ENCODE peak calls at places on chromosome 5, in five cellular contexts. U, Q, A, X and S are unnamed samples.

GRCh38 chr5:78467744-78468357 is 107.4 kb downstream of the SCAMP1 start:
- DNase-seq in Q (no peak), U (peak; percentile 79), A (no peak), X (no peak), S (peak; percentile 44)

GRCh38 chr5:153043876-153044275 is 446.6 kb upstream of the GRIA1 start:
- DNase-seq in A (no peak), Q (no peak), X (no peak), U (no peak), S (no peak)

GRCh38 chr5:74034738-74035137 is 408.7 kb downstream of the ARHGEF28 start:
- DNase-seq in A (no peak), X (no peak), U (peak; percentile 59), Q (no peak), S (no peak)

GRCh38 chr5:131466171-131466766 is 168.8 kb downstream of the RAPGEF6 start:
- DNase-seq in X (no peak), U (peak; percentile 76), Q (no peak), A (no peak), S (no peak)

GRCh38 chr5:133371371-133372155 is 240.8 kb downstream of the FSTL4 start:
- DNase-seq in X (peak; percentile 9), U (no peak), A (no peak), Q (no peak), S (no peak)

GRCh38 chr5:75568202-75568601 is 43.1 kb upstream of the ANKDD1B start:
- DNase-seq in X (no peak), U (no peak), A (no peak), Q (no peak), S (no peak)

GRCh38 chr5:98099448-98100105 is 673.9 kb upstream of the RGMB start:
- DNase-seq in U (no peak), A (no peak), X (no peak), Q (no peak), S (peak; percentile 5)

GRCh38 chr5:9766581-9766980 is 136.4 kb upstream of the TAS2R1 start:
- DNase-seq in X (no peak), A (no peak), Q (no peak), U (peak; percentile 28), S (no peak)

GRCh38 chr5:143056792-143057579 is 286.8 kb downstream of the ARHGAP26 start:
- DNase-seq in Q (no peak), X (no peak), U (no peak), A (no peak), S (no peak)

GRCh38 chr5:72328172-72328571 is 8.0 kb downstream of the PTCD2 start:
- DNase-seq in X (no peak), Q (no peak), U (peak; percentile 74), A (peak; percentile 51), S (no peak)

GRCh38 chr5:124467745-124468144 is 278.7 kb downstream of the ZNF608 start:
- DNase-seq in X (no peak), U (no peak), Q (no peak), A (no peak), S (no peak)

GRCh38 chr5:24226492-24226891 is 418.3 kb downstream of the CDH10 start:
- DNase-seq in X (no peak), A (no peak), Q (no peak), U (peak; percentile 5), S (no peak)

GRCh38 chr5:115946655-115947054 is 15.6 kb upstream of the LVRN start:
- DNase-seq in U (no peak), X (no peak), Q (no peak), A (no peak), S (no peak)

GRCh38 chr5:160266752-160267345 is 37.5 kb downstream of the FABP6 start:
- DNase-seq in Q (no peak), A (no peak), U (no peak), X (no peak), S (peak; percentile 43)

GRCh38 chr5:178839319-178839704 is 20.4 kb upstream of the ZNF354B start:
- DNase-seq in A (peak; percentile 37), U (no peak), Q (peak; percentile 78), X (peak; percentile 42), S (peak; percentile 54)

GRCh38 chr5:38541174-38541724 is 15.2 kb downstream of the LIFR start:
- DNase-seq in X (no peak), A (no peak), Q (no peak), U (no peak), S (no peak)

GRCh38 chr5:177300236-177300880 is 3.2 kb downstream of the RAB24 start:
- DNase-seq in A (no peak), X (peak; percentile 70), U (peak; percentile 70), Q (peak; percentile 64), S (peak; percentile 66)

GRCh38 chr5:72353046-72353445 is 32.9 kb downstream of the PTCD2 start:
- DNase-seq in X (no peak), U (peak; percentile 84), Q (no peak), A (no peak), S (no peak)

GRCh38 chr5:78972654-78973428 is 12.3 kb downstream of the ARSB start:
- DNase-seq in Q (no peak), A (peak; percentile 24), X (no peak), U (peak; percentile 65), S (no peak)

GRCh38 chr5:94196959-94197358 is 421.4 kb downstream of the KIAA0825 start:
- DNase-seq in X (no peak), Q (no peak), A (no peak), U (no peak), S (no peak)

GRCh38 chr5:14574891-14575496 is 6.6 kb upstream of the OTULINL start:
- DNase-seq in X (no peak), A (no peak), U (no peak), Q (no peak), S (peak; percentile 85)

GRCh38 chr5:17359451-17359965 is 138.5 kb upstream of the TAF11L2 start:
- DNase-seq in U (peak; percentile 96), X (no peak), A (no peak), Q (no peak), S (no peak)

GRCh38 chr5:44546283-44546682 is 157.1 kb upstream of the FGF10 start:
- DNase-seq in X (no peak), Q (no peak), U (peak; percentile 89), A (no peak), S (no peak)

GRCh38 chr5:177553671-177554429 is 513 bp downstream of the FAM193B start:
- DNase-seq in U (no peak), X (peak; percentile 54), Q (peak; percentile 15), A (peak; percentile 53), S (peak; percentile 46)

GRCh38 chr5:97525780-97526179 is 342.7 kb upstream of the RIOK2 start:
- DNase-seq in Q (no peak), A (no peak), U (no peak), X (no peak), S (no peak)